ENCODE peak calls at places on chromosomes 4 and X, in seven cellular contexts. P is stomach, K is K562, C is sigmoid colon, E is HCT116, Z is SK-N-MC, V is spleen. I is an unnamed sample.
A peak's percentile ranks its signal among the peaks of the same experiment; 100 is the strongest.

GRCh38 chr4:107856901-107857300 is 32.2 kb downstream of the SGMS2 start:
- DNase-seq in E (no peak), C (no peak), K (no peak), P (no peak), V (no peak), Z (no peak), I (no peak)

GRCh38 chrX:5388087-5388486 is 840.6 kb downstream of the NLGN4X start:
- DNase-seq in C (no peak), E (no peak), K (no peak), P (no peak), Z (no peak), V (no peak), I (no peak)

GRCh38 chrX:122363112-122363511 is 821.0 kb upstream of the GRIA3 start:
- DNase-seq in Z (no peak), V (peak; percentile 51), C (no peak), E (no peak), P (no peak), K (no peak), I (no peak)

GRCh38 chr4:30870513-30870912 is 150.3 kb downstream of the PCDH7 start:
- DNase-seq in V (no peak), C (no peak), Z (no peak), P (no peak), E (peak; percentile 65), K (no peak), I (no peak)

GRCh38 chr4:40427138-40427537 is 92.0 kb downstream of the CHRNA9 start:
- DNase-seq in P (no peak), C (no peak), Z (no peak), E (no peak), K (no peak), V (no peak), I (no peak)

GRCh38 chr4:70613182-70613892 is 15.2 kb upstream of the ENAM start:
- DNase-seq in Z (no peak), C (no peak), P (no peak), E (no peak), K (no peak), V (no peak), I (no peak)

GRCh38 chr4:158949094-158949493 is 153.8 kb upstream of the RAPGEF2 start:
- DNase-seq in E (no peak), K (no peak), V (no peak), Z (no peak), P (no peak), C (no peak), I (no peak)

GRCh38 chr4:103721251-103721650 is 1.5 kb upstream of the TACR3 start:
- DNase-seq in K (no peak), P (no peak), V (no peak), E (no peak), C (no peak), Z (no peak), I (no peak)

GRCh38 chr4:84497220-84497834 is 1.8 kb downstream of the NKX6-1 start:
- DNase-seq in Z (no peak), V (no peak), P (no peak), E (no peak), K (no peak), C (no peak), I (no peak)

GRCh38 chrX:130848763-130849162 is 54.2 kb downstream of the ENOX2 start:
- DNase-seq in C (no peak), E (no peak), Z (no peak), P (no peak), K (no peak), V (no peak), I (no peak)

GRCh38 chr4:133270021-133270570 is 121.0 kb downstream of the PCDH10 start:
- DNase-seq in Z (no peak), C (no peak), E (no peak), V (no peak), K (no peak), P (no peak), I (no peak)

GRCh38 chr4:151304226-151304625 is 21.2 kb downstream of the SH3D19 start:
- DNase-seq in P (no peak), E (no peak), K (no peak), V (no peak), Z (no peak), C (no peak), I (no peak)

GRCh38 chrX:102863735-102864134 is 73.3 kb upstream of the RAB40AL start:
- DNase-seq in C (peak; percentile 88), P (peak; percentile 85), K (peak; percentile 61), Z (peak; percentile 44), V (peak; percentile 88), E (peak; percentile 39), I (peak; percentile 68)

GRCh38 chr4:55068522-55068921 is 56.9 kb downstream of the KDR start:
- DNase-seq in P (no peak), K (no peak), E (no peak), C (no peak), V (no peak), Z (no peak), I (no peak)

GRCh38 chr4:154707877-154708276 is 35.9 kb upstream of the LRAT start:
- DNase-seq in P (no peak), E (peak; percentile 88), V (no peak), Z (no peak), K (no peak), C (no peak), I (no peak)

GRCh38 chrX:149198980-149199732 is 305.9 kb downstream of the IDS start:
- DNase-seq in C (no peak), K (no peak), P (no peak), Z (no peak), V (no peak), E (no peak), I (no peak)
- TF ChIP-seq POLR2AphosphoS5 in C (no peak), K (no peak), P (no peak), Z (no peak), V (no peak), E (no peak), I (no peak)

GRCh38 chrX:139141370-139141769 is 389.2 kb upstream of the F9 start:
- DNase-seq in K (peak; percentile 9), E (no peak), P (no peak), Z (no peak), C (no peak), V (no peak), I (no peak)
- H3K4me3 ChIP-seq in K (no peak overlapping the region), E (no peak overlapping the region), P (no peak overlapping the region), Z (no peak overlapping the region), C (no peak overlapping the region), V (no peak overlapping the region), I (no peak overlapping the region)

GRCh38 chrX:143873343-143873742 is 10.5 kb upstream of the UBE2NL start:
- DNase-seq in C (no peak), P (no peak), V (no peak), Z (no peak), K (no peak), E (no peak), I (no peak)

GRCh38 chrX:143869018-143869417 is 14.9 kb upstream of the UBE2NL start:
- DNase-seq in C (no peak), E (no peak), Z (no peak), K (no peak), V (no peak), P (no peak), I (no peak)
- H3K9me3 ChIP-seq in C (no peaks in the 10 kb centered on the region), E (no peaks in the 10 kb centered on the region), Z (no peaks in the 10 kb centered on the region), K (no peaks in the 10 kb centered on the region), V (no peaks in the 10 kb centered on the region), P (no peaks in the 10 kb centered on the region), I (no peaks in the 10 kb centered on the region)

DNA sequence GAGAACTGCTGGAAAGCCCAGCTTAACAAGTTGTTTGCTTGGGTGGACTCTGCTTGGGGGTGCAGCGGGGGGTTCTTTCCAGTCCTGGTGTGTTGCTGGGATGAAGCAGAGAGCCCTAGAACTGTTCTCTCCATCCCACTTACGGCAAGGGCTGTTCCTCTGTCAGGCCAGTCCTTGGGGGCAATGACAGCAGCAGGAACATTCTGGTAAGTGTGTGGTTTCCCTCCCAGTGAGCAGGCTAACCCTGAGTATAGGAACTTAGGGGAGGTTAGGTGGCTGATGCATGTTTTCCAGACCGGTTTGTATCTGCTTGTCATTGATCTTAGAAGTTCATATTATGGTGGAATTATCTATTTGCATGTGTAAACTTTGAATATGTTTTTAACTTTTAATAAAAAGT is 46.9 kb upstream of the TLR2 start:
- DNase-seq in V (no peak), Z (no peak), P (no peak), C (no peak), E (no peak), K (no peak), I (no peak)
- TF ChIP-seq POLR2AphosphoS5 in V (peak; percentile 8), Z (no peak), P (no peak), C (no peak), E (no peak), K (no peak), I (no peak)

GRCh38 chr4:150131581-150132228 is 53.5 kb downstream of the DCLK2 start:
- DNase-seq in Z (no peak), P (no peak), C (no peak), E (no peak), V (no peak), K (no peak), I (no peak)
- H3K4me3 ChIP-seq in Z (no peak overlapping the region), P (no peak overlapping the region), C (no peak overlapping the region), E (no peak overlapping the region), V (no peak overlapping the region), K (no peak overlapping the region), I (no peak overlapping the region)

DNA sequence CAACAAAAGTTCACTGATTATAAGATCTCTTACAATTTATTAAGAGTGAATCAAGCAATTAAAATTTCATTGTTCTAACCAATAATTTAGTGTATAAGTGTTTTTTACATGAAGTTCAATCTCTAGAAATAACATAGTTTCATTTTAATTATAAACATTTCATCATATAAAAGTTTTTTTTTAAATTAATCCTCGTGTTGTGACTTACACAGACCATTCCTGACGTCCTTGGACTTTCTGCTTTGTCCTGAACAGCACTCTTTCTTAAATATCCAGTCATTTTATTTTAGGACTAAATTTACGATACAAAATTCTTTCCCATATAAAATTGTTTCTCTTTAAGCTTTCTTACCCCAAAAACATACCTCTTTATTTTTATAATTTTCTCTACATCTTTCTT is 841.7 kb upstream of the POU3F4 start:
- DNase-seq in C (no peak), K (no peak), Z (no peak), E (no peak), V (no peak), P (no peak), I (no peak)
- H3K9me3 ChIP-seq in C (no peaks in the 10 kb centered on the region), K (no peaks in the 10 kb centered on the region), Z (no peaks in the 10 kb centered on the region), E (no peaks in the 10 kb centered on the region), V (peaks cover 5% of the 10 kb centered on the region), P (no peaks in the 10 kb centered on the region), I (no peaks in the 10 kb centered on the region)

GRCh38 chr4:24781999-24782745 is 13.2 kb upstream of the SOD3 start:
- DNase-seq in K (no peak), E (no peak), Z (no peak), V (no peak), C (no peak), P (no peak), I (no peak)

GRCh38 chr4:24777528-24777927 is 17.8 kb upstream of the SOD3 start:
- DNase-seq in K (no peak), Z (no peak), C (no peak), V (no peak), P (no peak), E (no peak), I (no peak)

GRCh38 chr4:24778427-24779225 is 16.7 kb upstream of the SOD3 start:
- DNase-seq in P (no peak), K (no peak), Z (peak; percentile 84), C (peak; percentile 81), E (no peak), V (no peak), I (no peak)

GRCh38 chr4:24783506-24783905 is 11.9 kb upstream of the SOD3 start:
- DNase-seq in C (no peak), Z (no peak), P (no peak), K (no peak), V (no peak), E (no peak), I (no peak)

GRCh38 chr4:24780936-24781538 is 14.3 kb upstream of the SOD3 start:
- DNase-seq in C (no peak), P (no peak), V (no peak), K (no peak), Z (no peak), E (no peak), I (no peak)
- TF ChIP-seq POLR2AphosphoS5 in C (no peak), P (no peak), V (no peak), K (no peak), Z (no peak), E (no peak), I (no peak)

I was measured in breast epithelium.